ENCODE peak calls at places on chromosomes 12 and 14, in seven cellular contexts. P is CD8-positive, alpha-beta memory T cell; V is Panc1; D is right cardiac atrium; T is psoas muscle; Q is PC-9; A is naive thymus-derived CD4-positive, alpha-beta T cell. X is an unnamed sample. For H3K4me1, the result is how much of the 10 kb centered on the place peaks cover.

GRCh38 chr12:65568517-65568916 is 255.8 kb upstream of the HMGA2 start:
- DNase-seq in P (no peak), V (no peak), D (no peak), T (no peak), Q (no peak), A (no peak), X (no peak)

GRCh38 chr12:10140001-10140400 is 10.0 kb upstream of the CLEC7A start:
- DNase-seq in P (peak), V (no peak), D (peak), T (no peak), Q (peak), A (peak), X (peak)

GRCh38 chr12:104506691-104507401 is 50.1 kb downstream of the CHST11 start:
- DNase-seq in P (no peak), V (no peak), D (no peak), T (no peak), Q (no peak), A (no peak), X (no peak)

GRCh38 chr12:49260165-49260564 is 4.7 kb upstream of the TUBA1C start:
- DNase-seq in P (no peak), V (no peak), D (no peak), T (no peak), Q (no peak), A (no peak), X (no peak)

GRCh38 chr12:132218519-132218860 is 74.2 kb downstream of the NOC4L start:
- DNase-seq in P (no peak), V (no peak), D (no peak), T (no peak), Q (no peak), A (no peak), X (no peak)

GRCh38 chr12:21330682-21331253 is 3.9 kb downstream of the SLCO1A2 start:
- DNase-seq in P (no peak), V (no peak), D (no peak), T (no peak), Q (no peak), A (no peak), X (no peak)

GRCh38 chr14:34043627-34044372 is 92.9 kb upstream of the EGLN3 start:
- DNase-seq in P (peak), V (no peak), D (no peak), T (no peak), Q (peak), A (no peak), X (no peak)

GRCh38 chr12:52380271-52380694 is 5.2 kb downstream of the KRT84 start:
- DNase-seq in P (no peak), V (no peak), D (no peak), T (no peak), Q (peak), A (no peak), X (peak)

GRCh38 chr14:55446833-55447232 is 6.4 kb upstream of the TBPL2 start:
- DNase-seq in P (no peak), V (no peak), D (no peak), T (no peak), Q (no peak), A (no peak), X (no peak)

GRCh38 chr12:120489018-120489417 is 6.9 kb upstream of the DYNLL1 start:
- DNase-seq in P (no peak), V (no peak), D (no peak), T (no peak), Q (no peak), A (no peak), X (no peak)

GRCh38 chr14:72141084-72141483 is 208.9 kb downstream of the RGS6 start:
- DNase-seq in P (no peak), V (no peak), D (no peak), T (no peak), Q (no peak), A (no peak), X (no peak)

GRCh38 chr14:100622234-100622633 is 35.0 kb upstream of the BEGAIN start:
- DNase-seq in P (no peak), V (no peak), D (no peak), T (no peak), Q (no peak), A (no peak), X (no peak)

GRCh38 chr14:92945544-92945943 is 22.6 kb downstream of the CHGA start:
- DNase-seq in P (no peak), V (no peak), D (no peak), T (peak), Q (no peak), A (no peak), X (no peak)

GRCh38 chr12:52579468-52580450 is 6.1 kb upstream of the KRT74 start:
- DNase-seq in P (no peak), V (no peak), D (no peak), T (no peak), Q (no peak), A (no peak), X (no peak)

GRCh38 chr14:101171650-101172049 is 268.1 kb upstream of the RTL1 start:
- DNase-seq in P (no peak), V (no peak), D (no peak), T (no peak), Q (no peak), A (no peak), X (no peak)

GRCh38 chr12:30989754-30990153 is 63.2 kb downstream of the TSPAN11 start:
- DNase-seq in P (no peak), V (no peak), D (peak), T (no peak), Q (peak), A (no peak), X (no peak)

GRCh38 chr12:111121840-111122239 is 201.5 kb upstream of the MYL2 start:
- DNase-seq in P (no peak), V (no peak), D (no peak), T (no peak), Q (no peak), A (no peak), X (no peak)

GRCh38 chr12:120775862-120776552 is 50.4 kb downstream of the ACADS start:
- DNase-seq in P (no peak), V (no peak), D (no peak), T (no peak), Q (no peak), A (no peak), X (no peak)

GRCh38 chr14:67319142-67319541 is 40.5 kb downstream of the ATP6V1D start:
- DNase-seq in P (no peak), V (no peak), D (no peak), T (no peak), Q (no peak), A (no peak), X (no peak)

GRCh38 chr12:52611080-52611468 is 7.3 kb downstream of the KRT73 start:
- DNase-seq in P (no peak), V (no peak), D (no peak), T (no peak), Q (no peak), A (no peak), X (no peak)

GRCh38 chr12:70383484-70383883 is 17.4 kb downstream of the KCNMB4 start:
- DNase-seq in P (no peak), V (no peak), D (no peak), T (no peak), Q (no peak), A (no peak), X (no peak)

GRCh38 chr12:24898606-24899005 is 50.3 kb downstream of the BCAT1 start:
- DNase-seq in P (no peak), V (no peak), D (no peak), T (no peak), Q (no peak), A (no peak), X (no peak)

GRCh38 chr12:123987022-123987421 is 14.0 kb downstream of the ZNF664 start:
- DNase-seq in P (no peak), V (no peak), D (no peak), T (no peak), Q (no peak), A (no peak), X (no peak)

GRCh38 chr14:90510208-90510607 is 113.4 kb downstream of the CALM1 start:
- DNase-seq in P (no peak), V (no peak), D (peak), T (no peak), Q (peak), A (no peak), X (peak)

GRCh38 chr14:64878775-64879634 is 702 bp downstream of the SPTB start:
- DNase-seq in P (no peak), V (no peak), D (no peak), T (peak), Q (peak), A (no peak), X (no peak)

GRCh38 chr12:24534632-24535031 is 414.3 kb downstream of the BCAT1 start:
- DNase-seq in P (no peak), V (no peak), D (peak), T (no peak), Q (no peak), A (no peak), X (no peak)

GRCh38 chr12:120314220-120314619 is 12.1 kb downstream of the SIRT4 start:
- DNase-seq in P (no peak), V (no peak), D (no peak), T (no peak), Q (no peak), A (no peak), X (no peak)

GRCh38 chr14:102015771-102016170 is 51.4 kb downstream of the DYNC1H1 start:
- DNase-seq in P (no peak), V (no peak), D (no peak), T (no peak), Q (no peak), A (no peak), X (no peak)

GRCh38 chr12:103075848-103076247 is 118.4 kb downstream of the ASCL1 start:
- DNase-seq in P (no peak), V (no peak), D (no peak), T (no peak), Q (no peak), A (no peak), X (no peak)

GRCh38 chr12:66603458-66603857 is 75.4 kb downstream of the GRIP1 start:
- DNase-seq in P (no peak), V (no peak), D (no peak), T (no peak), Q (no peak), A (no peak), X (no peak)

GRCh38 chr12:19988457-19988856 is 379.9 kb upstream of the PDE3A start:
- DNase-seq in P (no peak), V (no peak), D (no peak), T (no peak), Q (no peak), A (no peak), X (no peak)

GRCh38 chr12:17372508-17372907 is 717.5 kb downstream of the RERGL start:
- DNase-seq in P (no peak), V (no peak), D (no peak), T (no peak), Q (no peak), A (no peak), X (no peak)

GRCh38 chr12:123389560-123390351 is 5.8 kb downstream of the KMT5A start:
- DNase-seq in P (peak), V (no peak), D (peak), T (peak), Q (peak), A (no peak), X (peak)

GRCh38 chr14:33859306-33859705 is 91.6 kb downstream of the EGLN3 start:
- DNase-seq in P (no peak), V (no peak), D (no peak), T (no peak), Q (no peak), A (no peak), X (no peak)

GRCh38 chr12:27336254-27336653 is 3.6 kb downstream of the BMAL2 start:
- DNase-seq in P (no peak), V (no peak), D (no peak), T (no peak), Q (peak), A (no peak), X (no peak)

GRCh38 chr12:27337376-27337775 is 4.7 kb downstream of the BMAL2 start:
- DNase-seq in P (no peak), V (no peak), D (no peak), T (no peak), Q (no peak), A (no peak), X (no peak)

GRCh38 chr12:27334721-27335082 is 2.1 kb downstream of the BMAL2 start:
- DNase-seq in P (no peak), V (no peak), D (no peak), T (no peak), Q (no peak), A (no peak), X (no peak)

GRCh38 chr12:27334052-27334720 is 1.6 kb downstream of the BMAL2 start:
- DNase-seq in P (no peak), V (no peak), D (no peak), T (no peak), Q (no peak), A (no peak), X (no peak)

DNA sequence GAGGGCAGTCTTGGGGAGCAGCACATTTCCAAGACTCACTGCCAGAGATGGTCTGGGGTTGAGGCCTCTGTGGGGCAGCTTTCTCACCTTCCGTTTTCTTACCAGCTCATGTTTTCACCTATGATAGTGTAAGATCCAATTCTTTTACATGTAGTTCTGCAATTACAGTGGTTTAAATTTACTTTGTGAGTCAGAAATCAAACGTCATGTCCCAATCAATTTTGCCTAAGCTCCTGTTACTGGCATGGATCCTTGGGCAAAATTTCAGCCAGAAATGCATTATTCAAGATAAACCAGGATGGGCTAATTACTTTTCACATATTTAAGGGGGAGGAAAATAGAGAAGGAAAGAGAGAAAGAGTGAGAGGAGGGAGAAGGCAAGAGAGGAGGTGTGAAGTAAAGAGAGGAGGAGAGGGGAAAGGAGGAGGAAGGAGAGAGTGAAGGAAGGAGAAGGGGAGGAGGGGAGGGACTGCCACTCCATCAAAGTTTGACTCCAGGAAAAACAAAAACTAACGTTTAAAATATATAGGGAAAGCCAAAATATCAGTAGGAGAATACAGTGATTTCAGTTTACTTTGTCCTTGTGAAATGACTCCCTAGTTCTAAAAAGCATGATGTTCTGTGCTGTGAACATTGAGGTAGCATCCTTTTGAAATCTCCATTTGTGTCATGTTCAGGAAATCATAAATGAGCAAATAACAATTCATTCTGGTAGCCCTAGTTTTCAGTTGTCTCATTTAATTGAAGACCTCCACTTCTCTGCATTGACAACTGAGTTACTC is 2.9 kb downstream of the BMAL2 start:
- DNase-seq in P (no peak), V (no peak), D (no peak), T (no peak), Q (no peak), A (no peak), X (no peak)
- H3K4me1 ChIP-seq in P (under half), V (under half), D (under half), T (under half), Q (half or more), A (under half), X (under half)

GRCh38 chr14:104973215-104974145 is 4.7 kb downstream of the AHNAK2 start:
- DNase-seq in P (no peak), V (peak), D (peak), T (peak), Q (peak), A (peak), X (peak)

GRCh38 chr14:104970231-104971068 is 7.7 kb downstream of the AHNAK2 start:
- DNase-seq in P (no peak), V (no peak), D (peak), T (peak), Q (peak), A (peak), X (peak)

GRCh38 chr14:104972301-104973211 is 5.6 kb downstream of the AHNAK2 start:
- DNase-seq in P (no peak), V (no peak), D (peak), T (peak), Q (peak), A (peak), X (peak)

GRCh38 chr14:104969741-104970230 is 8.4 kb downstream of the AHNAK2 start:
- DNase-seq in P (no peak), V (no peak), D (no peak), T (peak), Q (no peak), A (peak), X (no peak)

DNA sequence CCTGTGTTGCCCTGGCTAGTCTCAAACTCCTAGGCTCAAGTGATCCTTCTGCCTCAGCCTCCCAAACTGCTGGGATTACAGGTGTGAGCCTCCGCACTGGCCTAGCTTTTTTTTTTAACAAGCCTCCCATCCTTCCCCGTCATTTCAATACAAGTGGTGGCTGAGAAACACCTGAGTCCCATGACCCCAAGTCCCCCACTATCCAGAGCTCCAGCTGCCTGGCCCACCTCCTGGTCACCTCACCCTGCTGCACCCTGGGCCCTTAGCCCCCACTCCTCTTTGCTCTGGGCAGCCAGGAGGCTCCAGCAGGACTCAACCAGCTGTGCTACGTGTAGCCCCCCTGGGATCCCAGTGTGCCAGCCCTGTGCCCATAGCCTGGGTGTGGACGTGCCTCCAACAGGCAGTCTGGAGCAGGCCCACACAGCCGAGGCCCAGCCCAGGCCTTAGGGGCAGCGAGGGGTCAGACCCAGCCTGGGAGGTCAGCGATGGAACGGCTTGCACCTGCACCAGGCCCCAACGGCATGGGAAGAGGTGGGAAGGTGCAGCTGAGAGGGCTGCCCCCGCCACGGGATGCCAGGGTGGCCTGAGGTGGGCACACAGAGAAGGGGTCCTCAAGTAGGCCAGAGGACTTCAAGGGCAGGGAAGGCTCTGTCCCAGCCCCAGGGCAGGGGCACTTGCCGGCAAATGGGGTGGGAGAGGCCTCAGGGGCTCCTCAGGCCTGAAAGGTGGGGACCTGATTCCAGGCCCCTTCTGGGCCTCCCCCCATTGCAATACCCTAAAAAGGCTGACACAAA is 6.5 kb downstream of the AHNAK2 start:
- DNase-seq in P (no peak), V (no peak), D (no peak), T (peak), Q (no peak), A (peak), X (no peak)
- H3K4me1 ChIP-seq in P (under half), V (half or more), D (under half), T (under half), Q (half or more), A (under half), X (half or more)

GRCh38 chr12:12836571-12836970 is 23.4 kb downstream of the DDX47 start:
- DNase-seq in P (no peak), V (no peak), D (no peak), T (no peak), Q (no peak), A (no peak), X (no peak)
- H3K4me1 ChIP-seq in P (under half), V (half or more), D (under half), T (under half), Q (half or more), A (under half), X (under half)

DNA sequence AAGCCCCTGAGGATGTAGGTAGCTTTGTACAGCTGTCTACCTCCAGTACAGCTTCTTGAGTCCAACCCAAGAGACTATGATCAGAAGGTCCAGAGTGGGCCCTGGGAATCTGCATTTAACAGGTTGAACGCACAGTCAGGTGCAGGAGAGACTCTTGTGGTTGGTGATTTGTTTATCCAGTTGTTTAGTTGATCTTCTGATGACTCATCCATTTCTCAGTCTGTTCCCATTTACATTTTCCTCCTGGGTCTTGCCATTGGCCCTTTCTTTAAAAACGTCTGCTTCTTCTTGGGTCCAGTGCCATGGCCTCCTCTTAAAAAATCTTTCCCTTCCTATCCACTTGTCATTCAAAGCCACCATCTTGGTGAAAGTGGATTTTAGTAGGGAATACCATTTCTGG is 734.2 kb downstream of the MED13L start:
- DNase-seq in P (no peak), V (no peak), D (no peak), T (no peak), Q (no peak), A (no peak), X (no peak)
- H3K4me1 ChIP-seq in P (under half), V (under half), D (under half), T (under half), Q (under half), A (under half), X (under half)

GRCh38 chr14:97116546-97116945 is 319.4 kb downstream of the VRK1 start:
- DNase-seq in P (no peak), V (no peak), D (no peak), T (no peak), Q (no peak), A (no peak), X (no peak)

GRCh38 chr14:97117693-97118092 is 320.5 kb downstream of the VRK1 start:
- DNase-seq in P (no peak), V (no peak), D (no peak), T (no peak), Q (no peak), A (no peak), X (no peak)

GRCh38 chr14:97120204-97121120 is 323.3 kb downstream of the VRK1 start:
- DNase-seq in P (peak), V (no peak), D (no peak), T (no peak), Q (no peak), A (peak), X (no peak)
- H3K4me1 ChIP-seq in P (under half), V (under half), D (under half), T (under half), Q (under half), A (under half), X (under half)